ENCODE peak calls at places on chromosomes 1 and 21, in six cellular contexts. C is fibroblast of villous mesenchyme, D is hepatocyte, B is uterus, M is skeletal muscle cell, A is mammary epithelial cell. S is an unnamed sample.

GRCh38 chr1:68103006-68103545 is 52.6 kb upstream of the DIRAS3 start:
- DNase-seq in C (no peak), D (no peak), B (no peak), M (no peak), A (no peak), S (no peak)

GRCh38 chr1:164579346-164579745 is 20.4 kb downstream of the PBX1 start:
- DNase-seq in C (no peak), D (no peak), B (no peak), M (no peak), A (peak), S (no peak)

GRCh38 chr1:222996307-222996983 is 146.6 kb downstream of the TLR5 start:
- DNase-seq in C (no peak), D (no peak), B (no peak), M (no peak), A (no peak), S (no peak)

GRCh38 chr1:57307382-57307781 is 116.5 kb downstream of the DAB1 start:
- DNase-seq in C (no peak), D (peak), B (no peak), M (no peak), A (peak), S (no peak)

GRCh38 chr1:221741971-221742554 is at the start of gene DUSP10:
- DNase-seq in C (peak), D (peak), B (peak), M (peak), A (peak), S (peak)

GRCh38 chr1:245156736-245157505 is 2.1 kb downstream of the KIF26B start:
- DNase-seq in C (no peak), D (peak), B (no peak), M (no peak), A (peak), S (no peak)

GRCh38 chr1:211735208-211736170 is 60.1 kb upstream of the NEK2 start:
- DNase-seq in C (peak), D (peak), B (no peak), M (peak), A (peak), S (peak)

GRCh38 chr1:147272042-147272441 is 29.6 kb downstream of the CHD1L start:
- DNase-seq in C (no peak), D (no peak), B (no peak), M (no peak), A (no peak), S (no peak)

GRCh38 chr1:205928256-205928655 is 15.0 kb downstream of the SLC26A9 start:
- DNase-seq in C (no peak), D (no peak), B (no peak), M (no peak), A (no peak), S (no peak)

GRCh38 chr1:85465099-85465790 is at the start of gene DDAH1:
- DNase-seq in C (peak), D (peak), B (peak), M (no peak), A (peak), S (no peak)

GRCh38 chr1:191495040-191495439 is 663.2 kb upstream of the RGS18 start:
- DNase-seq in C (no peak), D (no peak), B (no peak), M (no peak), A (no peak), S (no peak)

GRCh38 chr1:30704271-30704670 is 19.1 kb downstream of the MATN1 start:
- DNase-seq in C (peak), D (no peak), B (peak), M (no peak), A (peak), S (no peak)

GRCh38 chr1:7121622-7121988 is 336.4 kb downstream of the CAMTA1 start:
- DNase-seq in C (no peak), D (no peak), B (no peak), M (no peak), A (no peak), S (no peak)

GRCh38 chr1:108000620-108001105 is 35.7 kb upstream of the VAV3 start:
- DNase-seq in C (peak), D (peak), B (peak), M (peak), A (peak), S (no peak)

GRCh38 chr1:227869851-227870305 is 54.4 kb downstream of the PRSS38 start:
- DNase-seq in C (no peak), D (no peak), B (no peak), M (no peak), A (peak), S (peak)

GRCh38 chr1:115669002-115669673 is 27.4 kb downstream of the VANGL1 start:
- DNase-seq in C (peak), D (no peak), B (no peak), M (peak), A (peak), S (no peak)

GRCh38 chr1:243508303-243508713 is 252.5 kb downstream of the SDCCAG8 start:
- DNase-seq in C (no peak), D (no peak), B (no peak), M (no peak), A (no peak), S (no peak)

GRCh38 chr1:56576880-56577858 is 2.2 kb downstream of the PLPP3 start:
- DNase-seq in C (no peak), D (peak), B (no peak), M (no peak), A (peak), S (no peak)

GRCh38 chr1:6358144-6358624 is 35.4 kb downstream of the ACOT7 start:
- DNase-seq in C (peak), D (peak), B (no peak), M (no peak), A (peak), S (no peak)

GRCh38 chr1:196997428-196997827 is 20.1 kb downstream of the CFHR5 start:
- DNase-seq in C (peak), D (peak), B (no peak), M (peak), A (peak), S (no peak)

GRCh38 chr1:159889821-159890252 is 10.1 kb downstream of the CFAP45 start:
- DNase-seq in C (peak), D (no peak), B (peak), M (peak), A (peak), S (peak)

GRCh38 chr1:7331926-7332535 is 439.1 kb upstream of the VAMP3 start:
- DNase-seq in C (peak), D (no peak), B (no peak), M (no peak), A (no peak), S (no peak)

GRCh38 chr1:247456024-247456423 is 1.9 kb downstream of the OR2B11 start:
- DNase-seq in C (no peak), D (no peak), B (no peak), M (no peak), A (no peak), S (no peak)

DNA sequence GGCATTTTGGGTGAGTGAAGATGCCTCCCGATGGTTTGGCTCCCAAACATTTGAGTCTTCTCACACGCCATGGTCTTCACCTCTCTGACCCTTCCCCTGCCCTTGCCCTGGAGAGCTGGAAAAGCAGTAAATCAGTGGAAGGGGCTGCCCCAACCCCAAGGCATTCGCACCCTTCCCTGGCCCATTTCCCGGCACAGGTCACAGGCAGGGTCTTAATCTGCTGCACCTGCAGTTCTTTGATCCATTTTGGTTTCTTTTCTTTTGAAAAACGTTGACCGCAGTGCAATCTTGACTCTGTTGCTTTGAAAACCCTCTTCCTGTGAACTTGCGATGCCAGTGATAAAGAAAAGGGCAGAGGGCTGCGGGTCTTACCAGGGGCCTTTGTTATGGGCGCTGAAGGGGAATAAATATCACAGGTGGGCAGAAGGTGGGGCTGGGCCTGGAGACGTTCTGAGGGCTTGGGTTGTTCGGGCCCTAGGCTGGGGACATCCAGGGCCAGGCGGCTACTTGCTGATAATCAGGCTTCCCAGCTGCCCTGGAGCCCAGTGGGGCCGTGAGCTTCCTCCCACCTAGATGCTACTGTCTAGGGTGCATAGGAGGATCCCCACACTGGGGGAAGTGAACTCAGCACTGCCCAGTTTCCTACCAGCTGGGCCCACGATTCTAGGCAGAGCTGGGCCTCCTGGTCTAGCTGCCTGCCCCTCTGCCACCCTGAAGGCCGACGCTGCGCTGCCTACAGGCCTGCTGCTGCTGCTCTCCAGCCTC is 38.6 kb upstream of the EPS8L3 start:
- DNase-seq in C (no peak), D (no peak), B (peak), M (no peak), A (no peak), S (no peak)
- H3K4me3 ChIP-seq in C (no peak), D (no peak), B (no peak), M (no peak), A (no peak), S (no peak)

DNA sequence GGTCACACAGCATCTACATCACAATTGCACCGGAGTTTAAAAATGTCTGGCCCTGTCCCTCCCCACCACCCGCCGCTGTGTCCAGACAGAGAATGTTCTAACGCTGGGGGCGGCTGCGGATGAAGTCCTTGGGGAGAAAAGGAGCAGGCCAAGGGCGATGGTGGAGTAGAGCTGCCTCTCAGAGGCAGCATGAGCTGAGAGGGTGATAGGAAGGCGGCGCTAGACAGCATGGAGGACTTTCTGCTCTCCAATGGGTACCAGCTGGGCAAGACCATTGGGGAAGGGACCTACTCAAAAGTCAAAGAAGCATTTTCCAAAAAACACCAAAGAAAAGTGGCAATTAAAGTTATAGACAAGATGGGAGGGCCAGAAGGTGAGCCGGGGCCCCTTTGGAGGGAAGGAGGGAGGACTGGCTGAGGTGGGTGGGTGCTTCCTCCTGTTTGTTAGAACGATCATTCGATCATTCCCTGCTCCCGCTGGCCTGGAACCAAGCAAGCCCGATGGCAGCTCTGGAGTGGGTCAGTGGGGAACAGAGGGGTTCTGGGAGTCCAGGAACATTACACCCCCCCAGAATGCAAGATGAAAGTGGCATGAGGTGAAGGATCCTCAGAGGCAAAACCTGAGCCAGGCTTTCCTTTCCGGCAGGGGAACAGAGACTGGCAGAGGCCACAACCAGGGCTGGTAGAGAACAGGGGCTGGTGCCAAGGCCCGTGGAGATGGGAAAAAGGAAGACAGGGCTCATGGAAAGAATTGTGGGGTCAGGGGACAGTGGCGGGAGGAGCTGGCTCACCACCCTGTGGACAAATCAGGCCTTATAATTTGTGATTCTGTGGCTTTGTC is at the start of the genes FAM229A and TSSK3:
- DNase-seq in C (no peak), D (no peak), B (no peak), M (no peak), A (no peak), S (no peak)
- H3K4me3 ChIP-seq in C (peak), D (peak), B (peak), M (peak), A (peak), S (peak)

DNA sequence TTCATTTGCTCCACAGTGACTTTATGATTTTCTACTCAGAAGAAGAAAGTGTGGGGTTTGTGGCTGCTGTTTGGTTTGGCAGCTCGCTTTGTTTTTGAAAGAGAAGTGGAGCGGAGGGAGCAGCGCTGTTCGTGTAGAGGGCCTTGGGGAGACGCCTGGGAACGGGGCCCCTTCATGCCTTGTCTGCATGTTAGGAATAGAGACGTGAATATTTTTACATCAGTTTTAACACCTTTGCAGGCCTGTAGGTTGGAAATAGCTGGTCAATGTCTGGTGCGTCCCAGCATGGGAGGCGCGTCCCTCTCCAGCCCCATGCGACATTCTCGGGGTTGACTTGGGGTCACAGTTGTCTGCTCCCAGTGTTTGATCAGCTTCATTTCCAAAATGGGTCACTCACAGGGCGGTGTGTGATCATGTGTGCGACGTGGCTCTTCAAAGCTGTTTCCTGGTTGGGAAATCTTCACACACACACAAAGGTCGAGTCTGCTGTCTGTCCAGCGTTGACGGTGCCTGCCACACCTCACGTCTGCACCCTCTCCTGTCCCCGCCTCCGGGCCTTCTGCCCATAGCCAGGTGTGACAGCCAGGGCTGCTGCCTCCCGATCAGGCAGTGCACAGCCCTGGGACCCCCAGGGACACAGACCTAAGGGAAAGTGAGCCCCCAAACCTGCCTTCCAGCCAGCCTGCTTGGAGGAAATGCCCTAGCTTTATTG is 149.2 kb downstream of the PSMG1 start:
- DNase-seq in C (peak), D (peak), B (no peak), M (peak), A (no peak), S (no peak)
- H3K4me3 ChIP-seq in C (no peak), D (no peak), B (no peak), M (no peak), A (no peak), S (no peak)

DNA sequence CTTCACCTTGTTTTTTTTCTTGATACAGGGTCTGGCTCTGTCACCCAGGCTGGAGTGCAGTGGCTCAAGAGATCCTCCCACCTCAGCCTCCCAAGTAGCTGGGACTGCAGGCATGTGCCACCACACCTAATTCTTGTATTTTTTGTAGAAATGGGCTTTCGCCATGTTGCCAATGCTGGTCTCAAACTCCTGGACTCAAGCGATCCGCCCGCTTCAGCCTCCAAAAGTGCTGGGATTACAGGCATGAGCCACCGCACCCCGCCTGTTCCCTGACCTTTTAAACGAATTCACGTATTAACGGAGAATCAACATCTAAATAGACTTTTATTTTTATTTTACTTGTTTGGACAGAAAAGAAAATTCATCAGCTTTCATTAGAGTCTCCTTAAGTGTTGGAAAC is 104.8 kb downstream of the PGBD5 start:
- DNase-seq in C (no peak), D (no peak), B (no peak), M (no peak), A (no peak), S (no peak)
- H3K4me3 ChIP-seq in C (no peak), D (no peak), B (no peak), M (no peak), A (no peak), S (no peak)

DNA sequence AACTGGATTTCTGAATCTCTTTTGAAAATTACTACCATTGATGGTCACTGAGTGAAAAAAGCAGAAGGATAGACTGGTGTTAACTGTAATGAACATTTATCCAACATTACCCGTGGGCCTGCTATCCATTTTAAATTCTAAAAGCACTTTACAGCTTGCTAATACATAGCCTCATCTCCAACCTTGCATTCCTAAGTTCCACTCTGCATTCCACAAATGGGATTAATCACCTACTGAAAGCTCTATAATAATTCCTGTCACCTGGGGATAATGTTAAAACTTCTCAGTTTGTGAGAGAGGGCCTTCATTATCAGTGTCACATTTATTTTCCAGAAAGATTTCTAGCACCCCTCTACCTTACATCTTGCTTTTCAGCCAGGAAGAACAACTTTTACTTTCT is 38.2 kb downstream of the PTPRC start:
- DNase-seq in C (no peak), D (no peak), B (no peak), M (no peak), A (no peak), S (no peak)
- H3K4me3 ChIP-seq in C (no peak), D (no peak), B (no peak), M (no peak), A (no peak), S (no peak)

GRCh38 chr1:231939118-231939517 is 312.5 kb downstream of the DISC1 start:
- DNase-seq in C (no peak), D (no peak), B (no peak), M (no peak), A (no peak), S (no peak)

GRCh38 chr1:231940721-231941120 is 314.1 kb downstream of the DISC1 start:
- DNase-seq in C (no peak), D (no peak), B (no peak), M (no peak), A (no peak), S (no peak)

GRCh38 chr1:231940116-231940515 is 313.5 kb downstream of the DISC1 start:
- DNase-seq in C (no peak), D (no peak), B (no peak), M (no peak), A (no peak), S (no peak)

GRCh38 chr1:231938651-231939050 is 312.1 kb downstream of the DISC1 start:
- DNase-seq in C (no peak), D (no peak), B (no peak), M (peak), A (no peak), S (no peak)

DNA sequence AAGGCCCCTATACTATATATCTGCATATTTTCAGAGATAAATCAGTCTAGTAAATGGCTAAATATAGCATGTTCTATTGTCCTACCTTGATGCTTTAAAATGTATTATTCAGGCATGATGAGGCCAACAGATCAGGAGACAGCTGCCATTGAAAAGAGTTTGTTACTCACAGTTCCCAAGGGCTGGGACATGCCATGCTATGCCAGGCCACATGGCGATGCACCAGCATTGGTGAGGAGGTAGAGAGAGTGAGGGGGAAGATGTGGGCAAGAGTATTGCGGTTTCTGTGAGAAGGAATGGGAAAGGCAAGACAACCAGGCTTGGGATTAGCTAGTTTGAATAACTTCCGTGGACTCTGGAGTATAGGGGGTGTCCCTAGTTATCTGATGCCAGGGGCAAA is 316.5 kb downstream of the DISC1 start:
- DNase-seq in C (no peak), D (no peak), B (no peak), M (no peak), A (no peak), S (no peak)
- H3K4me3 ChIP-seq in C (no peak), D (no peak), B (no peak), M (no peak), A (no peak), S (no peak)

DNA sequence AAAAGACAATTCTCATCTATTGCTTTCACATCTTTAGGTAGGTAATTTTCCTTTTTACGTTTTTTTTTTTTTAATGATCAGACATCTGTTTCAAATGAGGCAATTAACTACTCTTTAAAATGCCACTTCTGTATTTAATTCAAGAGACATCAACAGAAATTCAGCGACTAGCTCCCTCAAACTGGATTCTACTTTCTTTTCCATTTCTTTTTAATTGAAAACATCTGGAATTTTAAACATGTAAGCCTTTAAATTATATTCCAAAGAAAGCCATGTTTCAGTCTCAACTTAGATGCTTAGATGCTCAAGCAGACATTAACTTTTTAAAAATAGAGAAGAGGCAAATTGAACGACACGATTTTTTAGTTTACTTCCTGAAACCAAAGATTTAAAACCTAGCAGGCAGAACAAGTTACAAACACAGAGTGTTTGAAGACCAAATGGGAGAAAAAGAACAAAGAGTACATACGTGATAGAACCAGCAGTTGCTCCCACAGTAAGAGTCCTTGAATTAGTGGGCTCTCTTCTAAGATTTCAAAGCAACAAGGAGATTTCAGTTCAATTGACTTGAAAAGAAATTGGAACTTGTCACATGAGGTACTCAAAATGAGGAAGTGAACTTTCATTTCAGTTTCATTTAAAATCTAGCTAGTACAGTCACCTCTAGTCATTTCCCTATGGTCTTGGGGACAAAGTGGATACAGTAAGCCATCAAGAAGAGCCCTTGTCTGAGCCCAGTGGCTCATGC is at the start of gene CTSS:
- DNase-seq in C (peak), D (no peak), B (no peak), M (no peak), A (no peak), S (peak)
- H3K4me3 ChIP-seq in C (peak), D (no peak), B (peak), M (peak), A (no peak), S (peak)